ENCODE peak calls at places on chromosomes 16 and 17, in six cellular contexts. M is stomach, X is left lung, C is astrocyte of the cerebellum, V is sigmoid colon, P is brain microvascular endothelial cell. G is an unnamed sample.

GRCh38 chr17:81003711-81004335 is 12.2 kb downstream of the CHMP6 start:
- DNase-seq in M (no peak), X (no peak), C (no peak), V (no peak), P (no peak), G (no peak)

GRCh38 chr17:81429353-81429774 is 34.1 kb downstream of the BAHCC1 start:
- DNase-seq in M (peak), X (peak), C (no peak), V (peak), P (peak), G (peak)

GRCh38 chr16:61150351-61150750 is 885.9 kb downstream of the CDH8 start:
- DNase-seq in M (no peak), X (no peak), C (no peak), V (no peak), P (no peak), G (no peak)

GRCh38 chr17:80529104-80529903 is 15.3 kb upstream of the RPTOR start:
- DNase-seq in M (no peak), X (no peak), C (no peak), V (no peak), P (no peak), G (no peak)

GRCh38 chr17:61002316-61002736 is 324.7 kb downstream of the BCAS3 start:
- DNase-seq in M (no peak), X (no peak), C (peak), V (no peak), P (peak), G (peak)

GRCh38 chr17:44522883-44523671 is 19.9 kb upstream of the GPATCH8 start:
- DNase-seq in M (peak), X (peak), C (no peak), V (peak), P (peak), G (no peak)

GRCh38 chr17:45270828-45271418 is 9.0 kb upstream of the SPATA32 start:
- DNase-seq in M (no peak), X (no peak), C (no peak), V (no peak), P (no peak), G (no peak)

GRCh38 chr17:8481703-8482102 is 46.0 kb downstream of the NDEL1 start:
- DNase-seq in M (no peak), X (no peak), C (no peak), V (no peak), P (no peak), G (no peak)

GRCh38 chr17:80859004-80859941 is 132.4 kb upstream of the CHMP6 start:
- DNase-seq in M (peak), X (peak), C (peak), V (peak), P (peak), G (peak)

GRCh38 chr17:62892870-62893338 is 73.1 kb upstream of the TANC2 start:
- DNase-seq in M (peak), X (peak), C (no peak), V (peak), P (peak), G (peak)

DNA sequence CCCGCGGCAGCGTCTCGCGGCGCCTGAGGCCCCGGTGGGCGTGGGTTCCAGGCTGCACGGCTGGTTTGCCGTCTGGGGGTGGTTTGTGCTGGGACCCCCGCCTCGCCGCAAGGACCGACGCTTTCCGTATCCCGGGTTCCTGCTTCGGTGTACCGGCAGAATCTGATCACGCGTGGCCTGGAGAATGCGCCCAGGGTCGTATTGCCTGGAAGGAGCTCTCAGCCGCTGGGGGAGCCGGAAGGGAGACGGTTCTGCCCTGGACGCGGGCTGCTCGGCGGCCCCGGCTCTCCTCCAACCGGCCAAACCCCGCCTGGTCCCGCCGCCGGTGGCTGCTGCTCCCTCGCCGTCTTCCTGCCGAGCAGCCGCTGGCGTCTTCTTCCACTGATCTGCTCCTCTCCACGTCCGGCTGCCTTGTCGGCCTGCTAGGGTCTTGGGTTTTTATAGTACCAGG is 39.8 kb downstream of the ZNF778 start:
- DNase-seq in M (no peak), X (no peak), C (no peak), V (no peak), P (no peak), G (no peak)
- H3K4me3 ChIP-seq in M (peak), X (peak), C (peak), V (peak), P (peak), G (peak)

DNA sequence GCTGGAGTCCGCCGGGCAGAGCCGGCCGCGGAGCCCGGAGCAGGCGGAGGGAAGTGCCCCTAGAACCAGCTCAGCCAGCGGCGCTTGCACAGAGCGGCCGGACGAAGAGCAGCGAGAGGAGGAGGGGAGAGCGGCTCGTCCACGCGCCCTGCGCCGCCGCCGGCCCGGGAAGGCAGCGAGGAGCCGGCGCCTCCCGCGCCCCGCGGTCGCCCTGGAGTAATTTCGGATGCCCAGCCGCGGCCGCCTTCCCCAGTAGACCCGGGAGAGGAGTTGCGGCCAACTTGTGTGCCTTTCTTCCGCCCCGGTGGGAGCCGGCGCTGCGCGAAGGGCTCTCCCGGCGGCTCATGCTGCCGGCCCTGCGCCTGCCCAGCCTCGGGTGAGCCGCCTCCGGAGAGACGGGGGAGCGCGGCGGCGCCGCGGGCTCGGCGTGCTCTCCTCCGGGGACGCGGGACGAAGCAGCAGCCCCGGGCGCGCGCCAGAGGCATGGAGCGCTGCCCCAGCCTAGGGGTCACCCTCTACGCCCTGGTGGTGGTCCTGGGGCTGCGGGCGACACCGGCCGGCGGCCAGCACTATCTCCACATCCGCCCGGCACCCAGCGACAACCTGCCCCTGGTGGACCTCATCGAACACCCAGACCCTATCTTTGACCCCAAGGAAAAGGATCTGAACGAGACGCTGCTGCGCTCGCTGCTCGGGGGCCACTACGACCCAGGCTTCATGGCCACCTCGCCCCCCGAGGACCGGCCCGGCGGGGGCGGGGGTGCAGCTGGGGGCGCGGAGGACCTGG is 435 bp downstream of the NOG start:
- DNase-seq in M (peak), X (peak), C (no peak), V (peak), P (peak), G (no peak)
- H3K4me3 ChIP-seq in M (peak), X (peak), C (peak), V (peak), P (peak), G (peak)

GRCh38 chr16:49700222-49700927 is 155.5 kb downstream of the ZNF423 start:
- DNase-seq in M (no peak), X (no peak), C (no peak), V (peak), P (no peak), G (no peak)
- H3K4me3 ChIP-seq in M (no peak), X (no peak), C (peak), V (no peak), P (no peak), G (no peak)

GRCh38 chr16:48619547-48619946 is 9.6 kb upstream of the N4BP1 start:
- DNase-seq in M (no peak), X (no peak), C (no peak), V (peak), P (no peak), G (no peak)
- H3K4me3 ChIP-seq in M (no peak), X (no peak), C (no peak), V (no peak), P (no peak), G (no peak)

GRCh38 chr17:50117202-50118040 is 12.5 kb downstream of the SAMD14 start:
- DNase-seq in M (peak), X (no peak), C (no peak), V (no peak), P (no peak), G (no peak)
- H3K4me3 ChIP-seq in M (peak), X (peak), C (no peak), V (no peak), P (no peak), G (no peak)

GRCh38 chr16:57531635-57532220 is 4.6 kb downstream of the CCDC102A start:
- DNase-seq in M (no peak), X (peak), C (no peak), V (peak), P (no peak), G (no peak)
- H3K4me3 ChIP-seq in M (no peak), X (no peak), C (no peak), V (no peak), P (no peak), G (no peak)

DNA sequence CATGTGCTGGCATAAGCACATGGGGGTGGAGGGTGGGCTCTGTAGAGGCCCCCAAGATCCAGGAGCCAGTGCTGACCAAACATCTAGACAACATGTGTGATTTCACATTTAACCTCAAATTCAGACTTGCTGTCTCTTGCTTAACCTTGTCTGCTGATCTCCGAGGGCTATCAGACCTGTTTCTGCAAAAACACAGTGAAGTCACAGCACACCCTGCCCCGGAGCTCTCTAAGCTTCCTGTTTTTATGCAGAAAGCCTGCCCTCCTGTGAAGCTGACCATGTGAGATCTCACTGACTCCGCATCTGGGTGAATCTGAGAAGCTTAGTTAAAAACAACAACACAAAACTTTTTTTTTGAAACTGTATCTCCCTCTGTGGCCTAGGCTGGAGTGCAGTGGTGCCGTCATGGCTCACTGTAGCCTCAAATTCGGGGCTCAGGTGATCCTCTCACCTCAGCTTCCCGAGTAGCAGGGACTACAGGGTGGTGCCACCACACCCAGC is 6.6 kb upstream of the DPEP2 start:
- DNase-seq in M (peak), X (peak), C (no peak), V (no peak), P (no peak), G (no peak)
- H3K4me3 ChIP-seq in M (no peak), X (no peak), C (no peak), V (no peak), P (no peak), G (no peak)

G was measured in AG04450.